ENCODE peak calls at places on chromosomes 16 and 17, in four cellular contexts. H is pancreas, F is cardiac muscle cell, R is D341Med. S is an unnamed sample.

GRCh38 chr17:61285483-61286320 is 113.9 kb upstream of the TBX2 start:
- DNase-seq in H (no peak), F (peak), R (no peak), S (no peak)

GRCh38 chr16:30948087-30948955 is 547 bp upstream of the ORAI3 start:
- DNase-seq in H (peak), F (peak), R (no peak), S (peak)

GRCh38 chr16:8370374-8371015 is 219.8 kb downstream of the TMEM114 start:
- DNase-seq in H (peak), F (no peak), R (no peak), S (no peak)

GRCh38 chr17:77800832-77801231 is 157.7 kb upstream of the TNRC6C start:
- DNase-seq in H (no peak), F (no peak), R (no peak), S (no peak)

GRCh38 chr17:38559025-38559879 is 46.5 kb downstream of the SRCIN1 start:
- DNase-seq in H (peak), F (peak), R (peak), S (peak)

GRCh38 chr16:55035956-55036355 is 105.3 kb downstream of the IRX5 start:
- DNase-seq in H (no peak), F (no peak), R (no peak), S (no peak)

GRCh38 chr17:61678339-61678738 is 87.3 kb upstream of the NACA2 start:
- DNase-seq in H (no peak), F (no peak), R (no peak), S (no peak)

GRCh38 chr17:7251330-7252175 is at the start of gene CTDNEP1:
- DNase-seq in H (peak), F (peak), R (peak), S (peak)

GRCh38 chr16:64952177-64952576 is 169.7 kb downstream of the CDH11 start:
- DNase-seq in H (no peak), F (no peak), R (no peak), S (no peak)

GRCh38 chr16:12573730-12574383 is 229.8 kb downstream of the CPPED1 start:
- DNase-seq in H (peak), F (peak), R (peak), S (peak)

GRCh38 chr17:68709995-68710780 is 109.0 kb upstream of the FAM20A start:
- DNase-seq in H (no peak), F (no peak), R (no peak), S (no peak)

GRCh38 chr16:15440852-15441251 is 6.5 kb downstream of the BMERB1 start:
- DNase-seq in H (no peak), F (no peak), R (no peak), S (no peak)

GRCh38 chr16:56869513-56870270 is 4.7 kb downstream of the SLC12A3 start:
- DNase-seq in H (no peak), F (no peak), R (no peak), S (peak)

GRCh38 chr17:2058521-2059124 is 3.7 kb downstream of the HIC1 start:
- DNase-seq in H (peak), F (peak), R (no peak), S (peak)

GRCh38 chr16:11989238-11990160 is 13.0 kb downstream of the SNX29 start:
- DNase-seq in H (no peak), F (no peak), R (no peak), S (no peak)

GRCh38 chr17:33335491-33336173 is 42.5 kb upstream of the ASIC2 start:
- DNase-seq in H (no peak), F (no peak), R (no peak), S (no peak)

GRCh38 chr16:26196310-26196709 is 504.6 kb downstream of the HS3ST4 start:
- DNase-seq in H (no peak), F (no peak), R (no peak), S (no peak)

GRCh38 chr16:9372934-9373890 is 281.8 kb downstream of the HAPSTR1 start:
- DNase-seq in H (no peak), F (peak), R (no peak), S (no peak)

GRCh38 chr16:59210955-59211541 is 476.9 kb upstream of the GOT2 start:
- DNase-seq in H (no peak), F (peak), R (no peak), S (no peak)

GRCh38 chr17:61366076-61366714 is 33.4 kb upstream of the TBX2 start:
- DNase-seq in H (no peak), F (peak), R (no peak), S (no peak)

GRCh38 chr16:30112197-30113030 is 923 bp downstream of the GDPD3 start:
- DNase-seq in H (no peak), F (peak), R (peak), S (peak)

GRCh38 chr16:68490829-68491575 is 42.7 kb upstream of the SMPD3 start:
- DNase-seq in H (peak), F (no peak), R (no peak), S (peak)

GRCh38 chr17:39801055-39801454 is 63.1 kb downstream of the IKZF3 start:
- DNase-seq in H (no peak), F (no peak), R (peak), S (no peak)

GRCh38 chr16:8828541-8829165 is 31.0 kb downstream of the PMM2 start:
- DNase-seq in H (no peak), F (no peak), R (no peak), S (no peak)

GRCh38 chr16:66440970-66441369 is 13.9 kb downstream of the BEAN1 start:
- DNase-seq in H (no peak), F (no peak), R (no peak), S (no peak)

GRCh38 chr17:49707246-49707607 is 537 bp downstream of the SLC35B1 start:
- DNase-seq in H (no peak), F (no peak), R (no peak), S (peak)

GRCh38 chr16:68062910-68063393 is 22.2 kb upstream of the NFATC3 start:
- DNase-seq in H (no peak), F (no peak), R (no peak), S (no peak)

GRCh38 chr16:83727018-83727417 is 80.8 kb upstream of the HSBP1 start:
- DNase-seq in H (no peak), F (no peak), R (no peak), S (no peak)

GRCh38 chr16:69918241-69918640 is 32.9 kb upstream of the CLEC18A start:
- DNase-seq in H (no peak), F (no peak), R (no peak), S (no peak)

GRCh38 chr17:21368545-21369246 is 7.5 kb upstream of the KCNJ12 start:
- DNase-seq in H (no peak), F (no peak), R (no peak), S (no peak)

GRCh38 chr16:66840883-66841282 is 3.3 kb upstream of the CA7 start:
- DNase-seq in H (no peak), F (no peak), R (no peak), S (no peak)

S was measured in germinal center.